ENCODE peak calls at places on chromosomes 16 and 17, in seven cellular contexts. Z is nephron progenitor cell, T is foreskin fibroblast, N is NT2/D1, L is dorsolateral prefrontal cortex, W is DMS79 treated with DMSO at 0.1 percent for 48 hours, B is BJ. H is an unnamed sample.
A peak's percentile ranks its signal among the peaks of the same experiment; 100 is the strongest.

GRCh38 chr17:83129676-83130075 is 50.3 kb downstream of the METRNL start:
- DNase-seq in T (no peak), B (no peak), W (no peak), Z (no peak), L (no peak), N (no peak), H (no peak)

GRCh38 chr16:82262244-82262643 is 92.2 kb upstream of the MPHOSPH6 start:
- DNase-seq in W (no peak), B (no peak), T (no peak), N (no peak), L (no peak), Z (no peak), H (no peak)

GRCh38 chr16:83899978-83900377 is 1.1 kb downstream of the MLYCD start:
- DNase-seq in B (no peak), Z (no peak), T (no peak), W (no peak), N (no peak), L (no peak), H (no peak)

GRCh38 chr17:42409467-42410351 is 13.3 kb downstream of the CAVIN1 start:
- DNase-seq in W (peak; percentile 23), Z (no peak), L (no peak), T (peak; percentile 95), N (no peak), B (peak; percentile 70), H (no peak)

GRCh38 chr16:20886320-20886719 is 13.8 kb downstream of the DCUN1D3 start:
- DNase-seq in L (no peak), Z (no peak), N (no peak), B (no peak), W (no peak), T (no peak), H (no peak)

GRCh38 chr16:66479661-66480264 is 52.7 kb downstream of the BEAN1 start:
- DNase-seq in W (no peak), B (no peak), L (no peak), T (no peak), N (no peak), Z (no peak), H (no peak)

GRCh38 chr17:65472602-65473001 is 88.8 kb downstream of the AXIN2 start:
- DNase-seq in L (no peak), N (no peak), Z (no peak), W (no peak), T (peak; percentile 71), B (peak; percentile 9), H (no peak)

GRCh38 chr16:998615-999014 is 17.0 kb downstream of the SOX8 start:
- DNase-seq in W (no peak), N (no peak), B (no peak), T (no peak), L (no peak), Z (no peak), H (no peak)

H was measured in activated naive CD4-positive, alpha-beta T cell treated with anti-CD3 and anti-CD28 coated beads for 36 hours.